ENCODE peak calls at places on chromosomes 13 and 19, in ten cellular contexts. L is posterior cingulate gyrus, F is choroid plexus epithelial cell, G is fibroblast of lung, W is cardiac fibroblast, A is neural progenitor cell, Z is omental fat pad, K is mammary epithelial cell, J is iris pigment epithelial cell, Y is left ventricle myocardium superior. H is an unnamed sample.

GRCh38 chr13:40485611-40486517 is 180.6 kb downstream of the FOXO1 start:
- DNase-seq in L (peak; percentile 28), F (no peak), G (no peak), W (no peak), A (peak; percentile 13), Z (no peak), K (no peak), J (no peak), Y (no peak), H (no peak)

GRCh38 chr13:99984463-99985242 is 3.1 kb downstream of the ZIC2 start:
- DNase-seq in L (peak; percentile 70), F (peak; percentile 63), G (no peak), W (no peak), A (peak; percentile 65), Z (no peak), K (no peak), J (no peak), Y (no peak), H (no peak)

GRCh38 chr19:54255105-54255775 is 1.8 kb downstream of the LILRB5 start:
- DNase-seq in L (no peak), F (no peak), G (no peak), W (no peak), A (no peak), Z (no peak), K (no peak), J (no peak), Y (no peak), H (no peak)

GRCh38 chr13:50069255-50069654 is 54.0 kb downstream of the KCNRG start:
- DNase-seq in L (no peak), F (peak; percentile 68), G (peak; percentile 66), W (peak; percentile 65), A (no peak), Z (no peak), K (no peak), J (peak; percentile 62), Y (no peak), H (no peak)

GRCh38 chr19:48874309-48875135 is 2.3 kb downstream of the PPP1R15A start:
- DNase-seq in L (no peak), F (peak; percentile 44), G (no peak), W (peak; percentile 79), A (peak; percentile 1), Z (no peak), K (peak; percentile 72), J (peak; percentile 62), Y (peak; percentile 64), H (peak; percentile 11)

GRCh38 chr19:45577111-45577905 is 7.3 kb downstream of the OPA3 start:
- DNase-seq in L (no peak), F (peak; percentile 97), G (peak; percentile 86), W (peak; percentile 97), A (no peak), Z (no peak), K (peak; percentile 99), J (peak; percentile 97), Y (peak; percentile 65), H (no peak)

GRCh38 chr19:19230999-19231398 is 19.2 kb downstream of the NCAN start:
- DNase-seq in L (no peak), F (no peak), G (no peak), W (no peak), A (no peak), Z (no peak), K (no peak), J (no peak), Y (no peak), H (no peak)

GRCh38 chr19:19661675-19662251 is 1.7 kb downstream of the ATP13A1 start:
- DNase-seq in L (peak; percentile 65), F (no peak), G (no peak), W (no peak), A (peak; percentile 87), Z (no peak), K (no peak), J (peak; percentile 49), Y (peak; percentile 23), H (no peak)

GRCh38 chr13:33146843-33147611 is 130.8 kb downstream of the KL start:
- DNase-seq in L (no peak), F (no peak), G (no peak), W (no peak), A (no peak), Z (no peak), K (peak; percentile 6), J (no peak), Y (no peak), H (no peak)

GRCh38 chr13:109611912-109612691 is 174.3 kb downstream of the IRS2 start:
- DNase-seq in L (no peak), F (no peak), G (no peak), W (no peak), A (no peak), Z (no peak), K (peak; percentile 63), J (no peak), Y (no peak), H (no peak)

GRCh38 chr19:30696514-30696913 is 324.3 kb downstream of the ZNF536 start:
- DNase-seq in L (no peak), F (peak; percentile 44), G (peak; percentile 39), W (no peak), A (peak; percentile 75), Z (no peak), K (no peak), J (peak; percentile 17), Y (peak; percentile 39), H (no peak)

GRCh38 chr13:99812611-99813010 is 159.0 kb downstream of the ZIC5 start:
- DNase-seq in L (no peak), F (peak; percentile 37), G (no peak), W (peak; percentile 2), A (no peak), Z (no peak), K (no peak), J (peak; percentile 57), Y (no peak), H (no peak)

GRCh38 chr19:53982056-53982455 is 9.4 kb upstream of the CACNG6 start:
- DNase-seq in L (peak; percentile 87), F (no peak), G (no peak), W (no peak), A (peak; percentile 65), Z (no peak), K (no peak), J (peak; percentile 47), Y (no peak), H (no peak)

GRCh38 chr19:49932041-49932451 is 2.7 kb upstream of the NUP62 start:
- DNase-seq in L (no peak), F (no peak), G (no peak), W (no peak), A (no peak), Z (no peak), K (peak; percentile 76), J (no peak), Y (no peak), H (no peak)

GRCh38 chr13:110228936-110229904 is 77.7 kb downstream of the COL4A1 start:
- DNase-seq in L (peak; percentile 41), F (peak; percentile 71), G (no peak), W (peak; percentile 44), A (no peak), Z (no peak), K (no peak), J (peak; percentile 71), Y (no peak), H (no peak)

GRCh38 chr19:35911173-35911572 is 3.1 kb upstream of the TYROBP start:
- DNase-seq in L (peak; percentile 12), F (no peak), G (no peak), W (no peak), A (peak; percentile 55), Z (no peak), K (no peak), J (no peak), Y (no peak), H (no peak)

GRCh38 chr13:48234652-48235099 is 1.7 kb downstream of the ITM2B start:
- DNase-seq in L (no peak), F (peak; percentile 23), G (no peak), W (peak; percentile 45), A (no peak), Z (no peak), K (no peak), J (no peak), Y (no peak), H (no peak)

GRCh38 chr19:821976-822773 is 420 bp upstream of the PLPPR3 start:
- DNase-seq in L (no peak), F (no peak), G (no peak), W (no peak), A (peak; percentile 92), Z (no peak), K (no peak), J (no peak), Y (no peak), H (no peak)

GRCh38 chr19:10719466-10719961 is 1.6 kb downstream of the DNM2 start:
- DNase-seq in L (no peak), F (no peak), G (no peak), W (no peak), A (no peak), Z (no peak), K (no peak), J (no peak), Y (no peak), H (no peak)

GRCh38 chr13:24261566-24261965 is 47.8 kb upstream of the C1QTNF9 start:
- DNase-seq in L (no peak), F (no peak), G (no peak), W (no peak), A (no peak), Z (no peak), K (no peak), J (no peak), Y (no peak), H (no peak)

GRCh38 chr19:42271045-42271419 is 2.0 kb downstream of the CIC start:
- DNase-seq in L (peak; percentile 82), F (no peak), G (no peak), W (no peak), A (no peak), Z (no peak), K (no peak), J (no peak), Y (no peak), H (no peak)

GRCh38 chr13:110576736-110577476 is 15.4 kb upstream of the RAB20 start:
- DNase-seq in L (no peak), F (no peak), G (no peak), W (no peak), A (no peak), Z (no peak), K (peak; percentile 19), J (no peak), Y (no peak), H (no peak)

GRCh38 chr19:54470991-54471782 is 1.9 kb downstream of the CDC42EP5 start:
- DNase-seq in L (peak; percentile 91), F (no peak), G (no peak), W (peak; percentile 48), A (peak; percentile 49), Z (no peak), K (no peak), J (no peak), Y (peak; percentile 68), H (peak; percentile 67)

GRCh38 chr13:91399189-91400093 is 1.0 kb downstream of the GPC5 start:
- DNase-seq in L (peak; percentile 77), F (no peak), G (no peak), W (no peak), A (peak; percentile 34), Z (no peak), K (no peak), J (no peak), Y (peak; percentile 23), H (peak; percentile 11)

GRCh38 chr19:47094557-47095517 is 18.7 kb downstream of the ZC3H4 start:
- DNase-seq in L (no peak), F (peak; percentile 47), G (no peak), W (no peak), A (no peak), Z (no peak), K (no peak), J (no peak), Y (peak; percentile 28), H (no peak)

GRCh38 chr19:47417746-47418594 is 1.4 kb downstream of the MEIS3 start:
- DNase-seq in L (peak; percentile 75), F (no peak), G (peak; percentile 19), W (peak; percentile 21), A (peak; percentile 12), Z (no peak), K (no peak), J (peak; percentile 16), Y (no peak), H (no peak)

GRCh38 chr19:5470264-5470671 is 15.1 kb downstream of the ZNRF4 start:
- DNase-seq in L (no peak), F (no peak), G (no peak), W (no peak), A (no peak), Z (no peak), K (peak; percentile 29), J (no peak), Y (no peak), H (no peak)

GRCh38 chr19:571127-571974 is 1.0 kb upstream of the BSG start:
- DNase-seq in L (peak; percentile 76), F (peak; percentile 47), G (peak; percentile 40), W (peak; percentile 23), A (peak; percentile 71), Z (no peak), K (no peak), J (peak; percentile 52), Y (peak; percentile 44), H (no peak)

H was measured in substantia nigra.